ENCODE peak calls at places on chromosomes 2 and 18, in four cellular contexts. One of them, this sample, is unnamed.

GRCh38 chr2:66283776-66284175 is 151.1 kb upstream of the MEIS1 start:
- DNase-seq in body of pancreas: no peak
- DNase-seq in GM12878: no peak
- DNase-seq in choroid plexus epithelial cell: no peak
- DNase-seq in this sample: no peak

GRCh38 chr2:79181617-79182016 is 22.1 kb upstream of the REG3A start:
- DNase-seq in body of pancreas: no peak
- DNase-seq in GM12878: no peak
- DNase-seq in choroid plexus epithelial cell: no peak
- DNase-seq in this sample: no peak

GRCh38 chr2:207692206-207693065 is 19.0 kb upstream of the CCNYL1 start:
- DNase-seq in body of pancreas: peak; percentile 66
- DNase-seq in GM12878: no peak
- DNase-seq in choroid plexus epithelial cell: peak; percentile 24
- DNase-seq in this sample: peak; percentile 42

GRCh38 chr2:156986339-156986988 is 271.0 kb upstream of the GALNT5 start:
- DNase-seq in body of pancreas: no peak
- DNase-seq in GM12878: no peak
- DNase-seq in choroid plexus epithelial cell: no peak
- DNase-seq in this sample: no peak

GRCh38 chr18:75034937-75035336 is 174.0 kb downstream of the PTGR3 start:
- DNase-seq in body of pancreas: no peak
- DNase-seq in GM12878: no peak
- DNase-seq in choroid plexus epithelial cell: no peak
- DNase-seq in this sample: no peak

GRCh38 chr2:188983427-188984101 is 9.4 kb downstream of the COL3A1 start:
- DNase-seq in body of pancreas: no peak
- DNase-seq in GM12878: no peak
- DNase-seq in choroid plexus epithelial cell: peak; percentile 79
- DNase-seq in this sample: peak; percentile 30

GRCh38 chr2:226414313-226414712 is 385.3 kb downstream of the IRS1 start:
- DNase-seq in body of pancreas: no peak
- DNase-seq in GM12878: no peak
- DNase-seq in choroid plexus epithelial cell: no peak
- DNase-seq in this sample: no peak

GRCh38 chr2:69933839-69934613 is 19.1 kb downstream of the MXD1 start:
- DNase-seq in body of pancreas: no peak
- DNase-seq in GM12878: no peak
- DNase-seq in choroid plexus epithelial cell: peak; percentile 91
- DNase-seq in this sample: peak; percentile 96

GRCh38 chr2:239343946-239344856 is 56.6 kb downstream of the HDAC4 start:
- DNase-seq in body of pancreas: no peak
- DNase-seq in GM12878: no peak
- DNase-seq in choroid plexus epithelial cell: no peak
- DNase-seq in this sample: no peak

GRCh38 chr2:30512243-30512866 is 65.3 kb downstream of the LCLAT1 start:
- DNase-seq in body of pancreas: no peak
- DNase-seq in GM12878: no peak
- DNase-seq in choroid plexus epithelial cell: no peak
- DNase-seq in this sample: peak; percentile 36

GRCh38 chr2:86301711-86302202 is 35.7 kb downstream of the REEP1 start:
- DNase-seq in body of pancreas: no peak
- DNase-seq in GM12878: no peak
- DNase-seq in choroid plexus epithelial cell: no peak
- DNase-seq in this sample: no peak

GRCh38 chr2:105683145-105683544 is 61.6 kb upstream of the NCK2 start:
- DNase-seq in body of pancreas: no peak
- DNase-seq in GM12878: no peak
- DNase-seq in choroid plexus epithelial cell: no peak
- DNase-seq in this sample: no peak

GRCh38 chr2:70132244-70133126 is 45.2 kb downstream of the PCBP1 start:
- DNase-seq in body of pancreas: no peak
- DNase-seq in GM12878: no peak
- DNase-seq in choroid plexus epithelial cell: peak; percentile 85
- DNase-seq in this sample: peak; percentile 44

GRCh38 chr2:60808330-60808801 is 52.3 kb downstream of the PAPOLG start:
- DNase-seq in body of pancreas: no peak
- DNase-seq in GM12878: no peak
- DNase-seq in choroid plexus epithelial cell: no peak
- DNase-seq in this sample: no peak

GRCh38 chr2:15259356-15259756 is 301.8 kb downstream of the NBAS start:
- DNase-seq in body of pancreas: no peak
- DNase-seq in GM12878: no peak
- DNase-seq in choroid plexus epithelial cell: peak; percentile 24
- DNase-seq in this sample: no peak

GRCh38 chr18:36176739-36177138 is 10.6 kb upstream of the MOCOS start:
- DNase-seq in body of pancreas: no peak
- DNase-seq in GM12878: no peak
- DNase-seq in choroid plexus epithelial cell: peak; percentile 20
- DNase-seq in this sample: peak; percentile 89

GRCh38 chr18:9559253-9559652 is 55.1 kb downstream of the PPP4R1 start:
- DNase-seq in body of pancreas: no peak
- DNase-seq in GM12878: no peak
- DNase-seq in choroid plexus epithelial cell: no peak
- DNase-seq in this sample: peak; percentile 77

GRCh38 chr2:5368263-5368662 is 323.9 kb upstream of the SOX11 start:
- DNase-seq in body of pancreas: no peak
- DNase-seq in GM12878: no peak
- DNase-seq in choroid plexus epithelial cell: no peak
- DNase-seq in this sample: no peak

GRCh38 chr2:160278101-160278888 is 78.2 kb upstream of the ITGB6 start:
- DNase-seq in body of pancreas: no peak
- DNase-seq in GM12878: no peak
- DNase-seq in choroid plexus epithelial cell: no peak
- DNase-seq in this sample: no peak

GRCh38 chr18:59792353-59792752 is 95.1 kb upstream of the CCBE1 start:
- DNase-seq in body of pancreas: no peak
- DNase-seq in GM12878: no peak
- DNase-seq in choroid plexus epithelial cell: no peak
- DNase-seq in this sample: no peak

DNA sequence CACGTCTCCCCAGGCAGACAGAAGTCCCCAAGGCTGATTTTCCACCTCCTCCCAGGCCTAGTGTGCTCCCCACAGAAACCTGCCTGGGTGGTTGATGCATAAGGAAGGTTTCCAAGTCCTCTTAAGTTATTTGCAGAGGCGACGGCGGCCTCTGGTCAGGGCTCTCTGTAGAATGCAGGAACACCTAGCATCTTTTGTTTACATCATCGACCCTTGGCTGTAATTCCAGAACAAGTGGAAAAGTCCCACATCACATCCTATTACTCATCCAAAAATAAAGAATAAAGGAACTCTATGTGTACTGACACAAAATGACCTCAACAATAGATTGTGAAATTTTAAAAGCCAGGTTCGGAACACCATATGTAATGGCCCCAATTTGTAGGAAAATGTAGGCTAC is 211.1 kb downstream of the ALPK2 start:
- DNase-seq in body of pancreas: peak; percentile 20
- DNase-seq in GM12878: no peak
- DNase-seq in choroid plexus epithelial cell: peak; percentile 65
- DNase-seq in this sample: peak; percentile 71
- H3K4me3 ChIP-seq in body of pancreas: no peak overlapping the region
- H3K4me3 ChIP-seq in GM12878: no peak overlapping the region
- H3K4me3 ChIP-seq in choroid plexus epithelial cell: no peak overlapping the region
- H3K4me3 ChIP-seq in this sample: no peak overlapping the region

GRCh38 chr2:136116813-136117390 is 1.0 kb downstream of the CXCR4 start:
- DNase-seq in body of pancreas: no peak
- DNase-seq in GM12878: no peak
- DNase-seq in choroid plexus epithelial cell: no peak
- DNase-seq in this sample: no peak

GRCh38 chr2:136116111-136116812 is 1.7 kb downstream of the CXCR4 start:
- DNase-seq in body of pancreas: no peak
- DNase-seq in GM12878: no peak
- DNase-seq in choroid plexus epithelial cell: no peak
- DNase-seq in this sample: no peak

GRCh38 chr2:136118819-136119716 is 1.1 kb upstream of the CXCR4 start:
- DNase-seq in body of pancreas: no peak
- DNase-seq in GM12878: no peak
- DNase-seq in choroid plexus epithelial cell: no peak
- DNase-seq in this sample: no peak

GRCh38 chr2:136117909-136118818 is at the start of gene CXCR4:
- DNase-seq in body of pancreas: peak; percentile 44
- DNase-seq in GM12878: no peak
- DNase-seq in choroid plexus epithelial cell: peak; percentile 19
- DNase-seq in this sample: peak; percentile 27

DNA sequence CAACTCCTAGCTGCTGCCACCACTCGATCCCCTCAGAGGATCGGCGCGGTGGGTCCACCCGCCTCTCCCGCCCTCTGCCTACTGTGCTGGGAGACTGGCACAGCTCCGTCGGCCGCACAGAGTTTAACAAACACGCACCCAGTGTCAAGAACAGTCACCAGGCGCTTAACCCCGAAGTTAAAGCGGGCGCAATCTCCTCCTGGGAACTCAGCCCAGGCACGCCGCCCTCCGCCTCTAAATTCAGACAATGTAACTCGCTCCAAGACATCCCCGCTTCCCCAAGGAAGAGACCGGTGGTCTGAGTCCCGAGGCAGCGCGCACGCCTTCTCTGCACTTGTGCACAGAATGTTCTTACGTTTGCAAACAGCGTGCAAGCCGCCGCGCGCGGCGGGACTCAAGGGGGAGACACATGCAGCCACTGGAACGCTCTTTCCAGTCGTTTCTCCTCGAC is 533 bp downstream of the CXCR4 start:
- DNase-seq in body of pancreas: no peak
- DNase-seq in GM12878: no peak
- DNase-seq in choroid plexus epithelial cell: peak; percentile 46
- DNase-seq in this sample: peak; percentile 37
- TF ChIP-seq CTCF in body of pancreas: no peak
- TF ChIP-seq CTCF in GM12878: no peak
- TF ChIP-seq CTCF in choroid plexus epithelial cell: no peak
- TF ChIP-seq CTCF in this sample: no peak

DNA sequence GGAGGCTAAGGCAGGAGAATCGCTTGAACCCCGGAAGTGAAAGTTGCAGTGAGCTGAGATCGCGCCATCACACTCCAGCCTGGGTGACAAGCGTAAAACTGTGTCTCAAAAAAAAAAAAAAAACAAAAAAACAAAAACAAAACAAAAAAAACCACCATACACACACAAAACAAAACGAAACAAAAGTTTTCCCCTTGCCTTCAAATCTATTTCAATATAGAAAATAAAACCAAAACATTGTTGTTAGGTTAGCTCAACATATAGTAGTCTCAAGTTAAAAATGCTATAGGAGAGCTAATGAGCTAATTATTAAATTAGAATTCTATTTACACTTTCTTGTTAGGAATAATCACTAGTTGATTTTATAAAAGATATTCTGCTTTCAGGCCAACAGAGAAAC is 43.3 kb downstream of the FBXO11 start:
- DNase-seq in body of pancreas: no peak
- DNase-seq in GM12878: no peak
- DNase-seq in choroid plexus epithelial cell: no peak
- DNase-seq in this sample: no peak
- H3K4me3 ChIP-seq in body of pancreas: no peak overlapping the region
- H3K4me3 ChIP-seq in GM12878: no peak overlapping the region
- H3K4me3 ChIP-seq in choroid plexus epithelial cell: no peak overlapping the region
- H3K4me3 ChIP-seq in this sample: no peak overlapping the region

DNA sequence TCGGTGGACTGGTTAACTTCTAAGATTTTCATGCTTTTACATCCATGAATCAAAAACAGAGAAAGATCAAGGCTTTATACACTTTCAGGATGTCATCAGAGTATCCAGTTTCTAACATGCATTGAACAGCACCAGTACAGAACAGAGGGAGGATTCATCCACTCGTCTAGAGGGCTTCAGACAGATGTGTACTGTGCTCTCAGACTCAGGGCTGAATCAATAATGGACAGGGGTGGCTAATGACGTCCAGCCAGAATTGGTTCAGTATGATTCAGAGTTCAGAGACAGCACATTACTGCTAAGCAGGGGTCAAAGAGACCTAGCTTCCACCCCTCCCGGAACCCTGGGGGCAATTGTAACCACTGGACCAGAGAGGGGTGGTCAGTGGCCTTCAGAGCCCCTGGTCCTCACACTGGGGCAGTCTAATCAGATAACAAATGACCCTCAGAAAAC is 37.3 kb downstream of the RNU4ATAC start:
- DNase-seq in body of pancreas: no peak
- DNase-seq in GM12878: no peak
- DNase-seq in choroid plexus epithelial cell: peak; percentile 66
- DNase-seq in this sample: no peak
- TF ChIP-seq CTCF in body of pancreas: no peak
- TF ChIP-seq CTCF in GM12878: no peak
- TF ChIP-seq CTCF in choroid plexus epithelial cell: no peak
- TF ChIP-seq CTCF in this sample: no peak

GRCh38 chr2:65204461-65205230 is 23.0 kb upstream of the ACTR2 start:
- DNase-seq in body of pancreas: no peak
- DNase-seq in GM12878: no peak
- DNase-seq in choroid plexus epithelial cell: peak; percentile 29
- DNase-seq in this sample: peak; percentile 13
- H3K4me3 ChIP-seq in body of pancreas: no peak overlapping the region
- H3K4me3 ChIP-seq in GM12878: no peak overlapping the region
- H3K4me3 ChIP-seq in choroid plexus epithelial cell: peak overlapping the region; percentile 42
- H3K4me3 ChIP-seq in this sample: no peak overlapping the region